ENCODE peak calls at places on chromosomes 6 and 20, in six cellular contexts. G is adrenal gland, F is ascending aorta, Q is neural progenitor cell, J is right lobe of liver, Y is IMR-90. X is an unnamed sample.
A peak's percentile ranks its signal among the peaks of the same experiment; 100 is the strongest.

GRCh38 chr6:22231616-22232015 is 65.2 kb downstream of the PRL start:
- DNase-seq in Y (peak; percentile 11), Q (no peak), F (no peak), G (no peak), J (no peak), X (peak; percentile 55)

GRCh38 chr6:112034236-112034990 is 19.5 kb upstream of the CCN6 start:
- DNase-seq in Y (no peak), G (no peak), Q (no peak), F (no peak), J (no peak), X (no peak)

GRCh38 chr6:163263196-163263595 is 151.3 kb upstream of the QKI start:
- DNase-seq in Q (no peak), Y (no peak), G (no peak), F (no peak), J (no peak), X (no peak)

GRCh38 chr20:51318058-51318960 is 224.2 kb downstream of the NFATC2 start:
- DNase-seq in Q (peak; percentile 84), G (peak; percentile 21), J (no peak), F (no peak), Y (no peak), X (peak; percentile 34)

GRCh38 chr20:60642546-60642945 is 609.5 kb upstream of the CDH4 start:
- DNase-seq in G (no peak), J (no peak), Y (no peak), Q (no peak), F (no peak), X (no peak)

GRCh38 chr20:18188446-18188845 is 50.8 kb downstream of the KAT14 start:
- DNase-seq in F (no peak), Q (no peak), J (no peak), G (no peak), Y (peak; percentile 5), X (no peak)

GRCh38 chr20:4190792-4191519 is 175.6 kb upstream of the RNF24 start:
- DNase-seq in Q (no peak), F (no peak), Y (no peak), G (no peak), J (no peak), X (peak; percentile 49)

GRCh38 chr6:41522780-41523548 is 23.2 kb upstream of the FOXP4 start:
- DNase-seq in G (no peak), F (no peak), Y (no peak), J (no peak), Q (no peak), X (no peak)

GRCh38 chr20:54545959-54546358 is 70.6 kb downstream of the DOK5 start:
- DNase-seq in G (no peak), Y (peak; percentile 36), J (no peak), F (no peak), Q (no peak), X (no peak)

GRCh38 chr6:158347335-158347734 is 35.1 kb downstream of the TULP4 start:
- DNase-seq in J (no peak), F (no peak), Y (no peak), Q (no peak), G (no peak), X (no peak)

GRCh38 chr6:56734334-56734733 is 91.6 kb upstream of the DST start:
- DNase-seq in G (no peak), J (no peak), Q (no peak), Y (no peak), F (no peak), X (no peak)

GRCh38 chr6:46274502-46274901 is 103.7 kb upstream of the ENPP5 start:
- DNase-seq in Q (no peak), G (no peak), J (no peak), F (no peak), Y (no peak), X (no peak)

GRCh38 chr20:60589624-60590023 is 631.4 kb downstream of the CDH26 start:
- DNase-seq in F (no peak), J (no peak), G (no peak), Y (peak; percentile 3), Q (peak; percentile 75), X (peak; percentile 59)

GRCh38 chr6:39978240-39978639 is 44.0 kb upstream of the MOCS1 start:
- DNase-seq in G (no peak), J (no peak), Q (no peak), F (no peak), Y (no peak), X (no peak)

GRCh38 chr6:111057074-111057752 is 30.1 kb upstream of the SLC16A10 start:
- DNase-seq in Q (peak; percentile 51), J (no peak), Y (peak; percentile 52), G (no peak), F (no peak), X (peak; percentile 36)

GRCh38 chr6:55433446-55434130 is 106.3 kb downstream of the GFRAL start:
- DNase-seq in G (no peak), F (no peak), Y (peak; percentile 63), Q (peak; percentile 50), J (no peak), X (peak; percentile 3)

GRCh38 chr6:7137335-7138106 is 29.8 kb downstream of the RREB1 start:
- DNase-seq in G (peak; percentile 57), Y (peak; percentile 77), J (no peak), Q (peak; percentile 48), F (no peak), X (no peak)

GRCh38 chr6:147949981-147950622 is 392.5 kb upstream of the SASH1 start:
- DNase-seq in G (no peak), Y (peak; percentile 35), Q (no peak), J (no peak), F (no peak), X (no peak)

GRCh38 chr20:31722388-31723281 is at the start of gene BCL2L1:
- DNase-seq in Q (peak; percentile 92), G (peak; percentile 83), F (peak; percentile 54), Y (peak; percentile 82), J (peak; percentile 91), X (peak; percentile 91)

GRCh38 chr6:139521338-139521737 is 146.9 kb upstream of the CITED2 start:
- DNase-seq in Y (no peak), Q (no peak), G (no peak), F (no peak), J (no peak), X (no peak)

GRCh38 chr6:106082735-106083398 is 3.3 kb upstream of the PRDM1 start:
- DNase-seq in Y (peak; percentile 94), J (no peak), G (no peak), Q (no peak), F (no peak), X (no peak)

GRCh38 chr6:40937491-40937890 is 101.5 kb downstream of the UNC5CL start:
- DNase-seq in F (no peak), Y (peak; percentile 65), G (no peak), Q (no peak), J (no peak), X (no peak)

GRCh38 chr6:24497254-24497989 is 2.7 kb downstream of the ALDH5A1 start:
- DNase-seq in G (no peak), Q (no peak), Y (no peak), F (no peak), J (no peak), X (no peak)

GRCh38 chr20:62511300-62511914 is 35.6 kb upstream of the GATA5 start:
- DNase-seq in F (no peak), Y (no peak), G (no peak), J (no peak), Q (no peak), X (no peak)

DNA sequence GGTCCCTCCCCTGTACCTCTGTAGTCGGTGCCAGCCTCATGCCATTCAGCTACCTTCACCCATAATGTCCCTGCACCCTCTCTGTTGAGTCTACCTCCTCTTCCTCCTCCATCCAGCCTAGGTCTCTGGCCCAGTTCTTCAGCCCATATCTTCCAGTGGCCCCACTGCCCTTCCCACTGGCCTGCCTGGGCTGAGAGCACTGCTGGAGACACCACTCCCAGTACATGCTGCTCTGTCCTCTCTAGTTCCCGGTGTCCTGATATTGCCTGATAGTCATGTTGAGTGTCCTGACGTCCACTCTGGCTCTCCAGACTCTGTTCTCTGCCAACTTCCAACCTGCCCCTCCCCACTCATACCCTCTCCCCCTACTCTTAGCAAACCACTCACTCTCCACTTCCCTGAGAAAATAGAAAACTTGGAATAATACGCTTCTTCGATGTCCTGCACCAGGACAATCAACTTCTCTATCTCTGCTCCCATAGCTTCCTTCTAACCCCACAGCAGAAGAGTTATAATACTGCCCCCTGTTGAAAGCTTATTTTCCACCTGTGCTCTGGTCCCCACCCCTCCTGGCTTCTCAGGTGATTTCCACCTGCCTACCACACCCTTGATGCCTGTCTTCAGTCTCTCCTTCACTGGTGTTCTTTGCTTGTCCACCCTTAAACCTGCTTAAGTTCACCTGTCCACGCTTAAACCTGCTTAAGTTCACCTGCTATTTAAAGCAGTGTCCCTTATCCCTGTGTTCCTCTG is 19.8 kb downstream of the SLC22A3 start:
- DNase-seq in G (no peak), J (no peak), F (no peak), Q (no peak), Y (no peak), X (no peak)
- TF ChIP-seq CTCF in G (no peak), J (no peak), F (no peak), Q (no peak), Y (no peak), X (no peak)

DNA sequence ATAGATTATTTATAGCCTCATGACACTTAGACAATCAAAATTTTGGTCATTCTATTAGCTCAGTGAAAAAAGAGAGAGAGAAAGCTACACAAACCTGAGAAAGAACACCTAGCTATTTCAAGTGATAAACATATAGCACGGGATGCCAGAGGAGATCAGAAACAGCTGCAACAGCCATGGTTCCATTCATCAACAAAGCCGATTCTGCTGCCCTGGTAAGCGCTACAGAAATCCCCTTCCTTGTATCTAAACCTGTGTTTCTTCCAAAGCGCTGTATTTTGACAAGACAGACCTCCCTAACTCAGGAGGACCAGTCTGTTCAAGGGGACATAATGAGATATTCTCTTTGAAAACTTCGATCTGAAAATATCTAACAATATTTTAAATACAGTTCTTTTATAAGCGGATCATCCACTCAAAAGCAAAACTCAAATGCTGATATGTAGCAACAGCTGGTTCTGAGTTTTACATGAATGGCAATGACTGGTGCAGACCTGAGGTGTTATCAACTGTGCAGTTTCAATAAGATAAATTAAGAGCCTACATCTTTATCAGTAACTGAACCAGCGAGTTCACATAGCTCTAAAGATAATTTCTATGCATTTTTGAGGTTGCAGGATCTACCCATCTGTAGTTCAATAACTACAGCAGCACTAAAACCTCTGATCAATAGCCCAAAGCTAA is 447.8 kb downstream of the FRK start:
- DNase-seq in Y (no peak), G (no peak), J (no peak), Q (no peak), F (no peak), X (no peak)
- H3K27ac ChIP-seq in Y (peak overlapping the region; percentile 49), G (no peak overlapping the region), J (no peak overlapping the region), Q (no peak overlapping the region), F (no peak overlapping the region), X (no peak overlapping the region)

DNA sequence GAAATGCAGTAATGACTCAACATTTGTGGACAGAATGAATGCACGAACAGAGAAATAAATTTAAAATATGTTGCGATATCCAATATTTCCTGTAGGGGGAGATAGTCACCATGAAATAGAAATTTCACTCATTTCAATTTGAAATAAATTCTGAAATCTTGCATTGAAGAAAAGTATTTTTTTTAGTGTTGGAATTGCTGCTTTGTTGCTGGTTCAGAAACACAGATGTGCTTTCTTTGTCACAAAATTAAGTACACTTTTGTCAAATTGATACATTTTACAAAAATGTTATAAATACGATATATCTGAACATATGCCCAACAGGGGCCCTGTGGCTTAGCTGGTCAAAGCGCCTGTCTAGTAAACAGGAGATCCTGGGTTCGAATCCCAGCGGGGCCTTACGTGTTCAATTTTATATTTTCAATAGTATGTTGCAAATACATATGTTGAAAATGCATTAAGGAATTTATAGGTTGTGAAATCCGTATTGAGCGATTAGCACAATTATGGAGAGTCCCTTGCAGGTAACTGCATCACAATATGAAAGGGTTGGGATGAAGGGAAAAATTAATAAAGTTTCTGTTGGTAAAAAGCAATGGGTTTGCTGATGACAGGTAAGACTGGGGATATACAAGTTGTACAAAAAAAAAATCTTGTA is 85.4 kb upstream of the PRSS16 start:
- DNase-seq in J (no peak), Y (peak; percentile 81), G (no peak), F (no peak), Q (peak; percentile 53), X (no peak)
- TF ChIP-seq CTCF in J (peak; percentile 81), Y (peak; percentile 74), G (peak; percentile 78), F (peak; percentile 58), Q (peak; percentile 84), X (peak; percentile 78)

GRCh38 chr20:38159539-38159938 is 5.5 kb downstream of the TGM2 start:
- DNase-seq in G (no peak), Q (no peak), Y (no peak), F (no peak), J (no peak), X (no peak)
- H3K27ac ChIP-seq in G (no peak overlapping the region), Q (no peak overlapping the region), Y (no peak overlapping the region), F (peak overlapping the region; percentile 89), J (no peak overlapping the region), X (no peak overlapping the region)